ENCODE peak calls at places on chromosome 6, in eight cellular contexts. One of them, this sample, is unnamed.

GRCh38 chr6:124551711-124552233 is 410.5 kb upstream of the RNF217 start:
- DNase-seq in suprapubic skin: no peak
- DNase-seq in hepatocyte: no peak
- DNase-seq in CD4-positive, alpha-beta memory T cell: no peak
- DNase-seq in uterus: no peak
- DNase-seq in kidney epithelial cell: no peak
- DNase-seq in PC-3: no peak
- DNase-seq in lung: no peak
- DNase-seq in this sample: peak; percentile 35

GRCh38 chr6:16436550-16436949 is 198.2 kb downstream of the GMPR start:
- DNase-seq in suprapubic skin: no peak
- DNase-seq in hepatocyte: no peak
- DNase-seq in CD4-positive, alpha-beta memory T cell: peak; percentile 55
- DNase-seq in uterus: no peak
- DNase-seq in kidney epithelial cell: no peak
- DNase-seq in PC-3: no peak
- DNase-seq in lung: no peak
- DNase-seq in this sample: no peak

GRCh38 chr6:166314454-166314853 is 6.3 kb upstream of the PRR18 start:
- DNase-seq in suprapubic skin: no peak
- DNase-seq in hepatocyte: no peak
- DNase-seq in CD4-positive, alpha-beta memory T cell: no peak
- DNase-seq in uterus: no peak
- DNase-seq in kidney epithelial cell: no peak
- DNase-seq in PC-3: no peak
- DNase-seq in lung: no peak
- DNase-seq in this sample: no peak

GRCh38 chr6:14068133-14068532 is 49.4 kb upstream of the CD83 start:
- DNase-seq in suprapubic skin: no peak
- DNase-seq in hepatocyte: no peak
- DNase-seq in CD4-positive, alpha-beta memory T cell: no peak
- DNase-seq in uterus: no peak
- DNase-seq in kidney epithelial cell: no peak
- DNase-seq in PC-3: peak; percentile 96
- DNase-seq in lung: no peak
- DNase-seq in this sample: peak; percentile 97

GRCh38 chr6:148893481-148893880 is 146.7 kb downstream of the UST start:
- DNase-seq in suprapubic skin: no peak
- DNase-seq in hepatocyte: no peak
- DNase-seq in CD4-positive, alpha-beta memory T cell: no peak
- DNase-seq in uterus: no peak
- DNase-seq in kidney epithelial cell: no peak
- DNase-seq in PC-3: no peak
- DNase-seq in lung: no peak
- DNase-seq in this sample: no peak

GRCh38 chr6:35489995-35490791 is 6.7 kb downstream of the TEAD3 start:
- DNase-seq in suprapubic skin: no peak
- DNase-seq in hepatocyte: peak; percentile 82
- DNase-seq in CD4-positive, alpha-beta memory T cell: no peak
- DNase-seq in uterus: peak; percentile 96
- DNase-seq in kidney epithelial cell: no peak
- DNase-seq in PC-3: no peak
- DNase-seq in lung: no peak
- DNase-seq in this sample: peak; percentile 67

GRCh38 chr6:75528423-75528822 is 34.8 kb upstream of the FILIP1 start:
- DNase-seq in suprapubic skin: no peak
- DNase-seq in hepatocyte: no peak
- DNase-seq in CD4-positive, alpha-beta memory T cell: no peak
- DNase-seq in uterus: no peak
- DNase-seq in kidney epithelial cell: no peak
- DNase-seq in PC-3: no peak
- DNase-seq in lung: peak; percentile 48
- DNase-seq in this sample: peak; percentile 6

GRCh38 chr6:53042112-53042511 is 23.1 kb upstream of the FBXO9 start:
- DNase-seq in suprapubic skin: no peak
- DNase-seq in hepatocyte: no peak
- DNase-seq in CD4-positive, alpha-beta memory T cell: no peak
- DNase-seq in uterus: no peak
- DNase-seq in kidney epithelial cell: peak; percentile 63
- DNase-seq in PC-3: peak; percentile 97
- DNase-seq in lung: no peak
- DNase-seq in this sample: peak; percentile 95

GRCh38 chr6:16104624-16105023 is 24.3 kb upstream of the MYLIP start:
- DNase-seq in suprapubic skin: no peak
- DNase-seq in hepatocyte: no peak
- DNase-seq in CD4-positive, alpha-beta memory T cell: no peak
- DNase-seq in uterus: no peak
- DNase-seq in kidney epithelial cell: no peak
- DNase-seq in PC-3: no peak
- DNase-seq in lung: no peak
- DNase-seq in this sample: no peak

GRCh38 chr6:36546664-36546957 is 668 bp downstream of the STK38 start:
- DNase-seq in suprapubic skin: no peak
- DNase-seq in hepatocyte: no peak
- DNase-seq in CD4-positive, alpha-beta memory T cell: no peak
- DNase-seq in uterus: no peak
- DNase-seq in kidney epithelial cell: no peak
- DNase-seq in PC-3: no peak
- DNase-seq in lung: no peak
- DNase-seq in this sample: no peak

GRCh38 chr6:34324738-34325444 is 67.6 kb downstream of the NUDT3 start:
- DNase-seq in suprapubic skin: no peak
- DNase-seq in hepatocyte: peak; percentile 53
- DNase-seq in CD4-positive, alpha-beta memory T cell: no peak
- DNase-seq in uterus: peak; percentile 48
- DNase-seq in kidney epithelial cell: no peak
- DNase-seq in PC-3: no peak
- DNase-seq in lung: no peak
- DNase-seq in this sample: peak; percentile 51

GRCh38 chr6:25054469-25054868 is 118.7 kb upstream of the RIPOR2 start:
- DNase-seq in suprapubic skin: no peak
- DNase-seq in hepatocyte: no peak
- DNase-seq in CD4-positive, alpha-beta memory T cell: no peak
- DNase-seq in uterus: no peak
- DNase-seq in kidney epithelial cell: no peak
- DNase-seq in PC-3: peak; percentile 65
- DNase-seq in lung: no peak
- DNase-seq in this sample: peak; percentile 85

GRCh38 chr6:10146723-10147451 is 268.0 kb downstream of the TFAP2A start:
- DNase-seq in suprapubic skin: no peak
- DNase-seq in hepatocyte: peak; percentile 35
- DNase-seq in CD4-positive, alpha-beta memory T cell: peak; percentile 9
- DNase-seq in uterus: no peak
- DNase-seq in kidney epithelial cell: no peak
- DNase-seq in PC-3: peak; percentile 49
- DNase-seq in lung: no peak
- DNase-seq in this sample: peak; percentile 5

DNA sequence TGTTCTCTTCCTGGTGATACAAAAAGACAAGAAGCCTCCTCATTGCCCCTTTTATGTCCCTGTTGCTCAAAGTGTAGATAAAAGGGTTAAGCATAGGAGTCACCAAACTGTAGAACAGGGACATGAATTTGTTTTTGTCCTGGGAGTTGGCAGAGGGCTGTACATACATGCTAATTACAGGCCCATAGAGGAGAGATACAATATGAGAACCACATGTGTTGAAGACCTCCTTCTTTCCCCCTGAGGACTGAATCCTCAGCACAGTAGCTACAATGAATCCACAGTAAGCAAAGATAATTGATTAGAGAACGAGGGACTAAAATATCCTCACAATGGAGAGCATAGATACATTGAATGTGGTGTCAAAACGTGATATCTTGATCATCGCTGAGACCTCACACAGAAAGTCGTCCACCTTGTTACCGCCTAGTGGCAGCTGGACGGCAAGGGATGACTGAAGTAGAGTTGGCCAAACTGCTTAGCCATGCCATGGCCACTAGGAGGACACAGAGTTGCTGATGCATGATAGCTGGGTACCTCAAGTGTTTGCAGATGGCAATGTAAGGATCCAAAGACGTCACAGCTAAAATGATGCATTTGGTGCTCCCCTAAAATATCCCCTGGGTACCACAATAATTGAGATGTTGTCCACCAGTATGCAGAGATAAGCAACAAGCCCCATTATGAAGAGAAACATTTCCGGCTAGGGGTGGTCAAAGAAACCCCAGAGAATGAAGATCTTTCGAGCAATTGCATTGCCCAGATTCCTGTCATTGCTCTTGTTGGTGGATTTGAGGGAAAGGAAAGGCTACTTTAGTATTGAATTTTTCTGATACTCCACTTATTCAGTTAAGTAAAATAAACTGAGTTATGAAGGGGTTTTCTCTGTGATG is 15.0 kb downstream of the OR2B3 start:
- DNase-seq in suprapubic skin: no peak
- DNase-seq in hepatocyte: peak; percentile 59
- DNase-seq in CD4-positive, alpha-beta memory T cell: no peak
- DNase-seq in uterus: no peak
- DNase-seq in kidney epithelial cell: no peak
- DNase-seq in PC-3: peak; percentile 70
- DNase-seq in lung: no peak
- DNase-seq in this sample: no peak
- H3K27me3 ChIP-seq in suprapubic skin: no peaks in the 10 kb centered on the region
- H3K27me3 ChIP-seq in hepatocyte: no peaks in the 10 kb centered on the region
- H3K27me3 ChIP-seq in CD4-positive, alpha-beta memory T cell: peaks cover 9% of the 10 kb centered on the region
- H3K27me3 ChIP-seq in uterus: no peaks in the 10 kb centered on the region
- H3K27me3 ChIP-seq in kidney epithelial cell: no peaks in the 10 kb centered on the region
- H3K27me3 ChIP-seq in PC-3: peaks cover 23% of the 10 kb centered on the region
- H3K27me3 ChIP-seq in lung: no peaks in the 10 kb centered on the region
- H3K27me3 ChIP-seq in this sample: no peaks in the 10 kb centered on the region

GRCh38 chr6:149951626-149952025 is 9.8 kb downstream of the ULBP2 start:
- DNase-seq in suprapubic skin: no peak
- DNase-seq in hepatocyte: no peak
- DNase-seq in CD4-positive, alpha-beta memory T cell: no peak
- DNase-seq in uterus: no peak
- DNase-seq in kidney epithelial cell: no peak
- DNase-seq in PC-3: no peak
- DNase-seq in lung: no peak
- DNase-seq in this sample: no peak

GRCh38 chr6:149948616-149949015 is 6.8 kb downstream of the ULBP2 start:
- DNase-seq in suprapubic skin: no peak
- DNase-seq in hepatocyte: no peak
- DNase-seq in CD4-positive, alpha-beta memory T cell: no peak
- DNase-seq in uterus: no peak
- DNase-seq in kidney epithelial cell: no peak
- DNase-seq in PC-3: no peak
- DNase-seq in lung: no peak
- DNase-seq in this sample: no peak

GRCh38 chr6:149951096-149951495 is 9.3 kb downstream of the ULBP2 start:
- DNase-seq in suprapubic skin: no peak
- DNase-seq in hepatocyte: no peak
- DNase-seq in CD4-positive, alpha-beta memory T cell: no peak
- DNase-seq in uterus: no peak
- DNase-seq in kidney epithelial cell: no peak
- DNase-seq in PC-3: no peak
- DNase-seq in lung: no peak
- DNase-seq in this sample: no peak

GRCh38 chr6:149948011-149948410 is 6.2 kb downstream of the ULBP2 start:
- DNase-seq in suprapubic skin: no peak
- DNase-seq in hepatocyte: no peak
- DNase-seq in CD4-positive, alpha-beta memory T cell: no peak
- DNase-seq in uterus: no peak
- DNase-seq in kidney epithelial cell: no peak
- DNase-seq in PC-3: no peak
- DNase-seq in lung: no peak
- DNase-seq in this sample: no peak

GRCh38 chr6:149950423-149950822 is 8.6 kb downstream of the ULBP2 start:
- DNase-seq in suprapubic skin: no peak
- DNase-seq in hepatocyte: no peak
- DNase-seq in CD4-positive, alpha-beta memory T cell: no peak
- DNase-seq in uterus: no peak
- DNase-seq in kidney epithelial cell: no peak
- DNase-seq in PC-3: no peak
- DNase-seq in lung: no peak
- DNase-seq in this sample: no peak
- H3K27me3 ChIP-seq in suprapubic skin: peaks cover 72% of the 10 kb centered on the region
- H3K27me3 ChIP-seq in hepatocyte: peaks cover 61% of the 10 kb centered on the region
- H3K27me3 ChIP-seq in CD4-positive, alpha-beta memory T cell: peaks cover 24% of the 10 kb centered on the region
- H3K27me3 ChIP-seq in uterus: no peaks in the 10 kb centered on the region
- H3K27me3 ChIP-seq in kidney epithelial cell: peaks cover 38% of the 10 kb centered on the region
- H3K27me3 ChIP-seq in PC-3: no peaks in the 10 kb centered on the region
- H3K27me3 ChIP-seq in lung: no peaks in the 10 kb centered on the region
- H3K27me3 ChIP-seq in this sample: peaks cover 39% of the 10 kb centered on the region

DNA sequence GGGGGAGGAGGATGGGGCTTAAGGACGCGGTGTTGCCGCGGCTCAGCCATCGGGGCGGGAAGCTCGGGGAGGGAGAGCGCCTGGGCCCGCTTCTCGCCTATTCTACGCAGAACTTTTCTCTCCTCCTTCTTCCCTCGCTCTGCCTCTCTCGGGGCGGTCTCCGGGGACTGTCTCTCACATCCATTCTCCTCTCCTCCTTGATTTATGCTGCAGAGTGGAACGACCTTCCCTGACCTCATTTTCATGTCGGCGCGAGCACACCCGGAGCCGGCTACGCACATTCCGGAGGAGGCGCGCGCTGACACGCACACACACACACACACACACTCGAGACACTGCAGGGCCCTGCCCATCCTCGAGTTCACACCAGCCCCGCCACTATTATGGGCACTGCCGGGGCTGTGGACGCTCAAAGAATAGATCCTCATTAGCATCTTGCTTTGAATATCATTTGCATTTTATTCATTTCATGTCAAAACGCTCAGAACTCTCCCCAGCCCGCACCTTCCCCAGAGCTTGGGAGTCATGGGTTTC is 36.7 kb downstream of the NCR2 start:
- DNase-seq in suprapubic skin: no peak
- DNase-seq in hepatocyte: peak; percentile 35
- DNase-seq in CD4-positive, alpha-beta memory T cell: peak; percentile 18
- DNase-seq in uterus: peak; percentile 27
- DNase-seq in kidney epithelial cell: no peak
- DNase-seq in PC-3: no peak
- DNase-seq in lung: no peak
- DNase-seq in this sample: peak; percentile 21
- H3K27me3 ChIP-seq in suprapubic skin: peaks cover 90% of the 10 kb centered on the region
- H3K27me3 ChIP-seq in hepatocyte: peaks cover 72% of the 10 kb centered on the region
- H3K27me3 ChIP-seq in CD4-positive, alpha-beta memory T cell: peaks cover 49% of the 10 kb centered on the region
- H3K27me3 ChIP-seq in uterus: peaks cover 8% of the 10 kb centered on the region
- H3K27me3 ChIP-seq in kidney epithelial cell: peaks cover 83% of the 10 kb centered on the region
- H3K27me3 ChIP-seq in PC-3: peaks cover 55% of the 10 kb centered on the region
- H3K27me3 ChIP-seq in lung: peaks cover 8% of the 10 kb centered on the region
- H3K27me3 ChIP-seq in this sample: peaks cover 78% of the 10 kb centered on the region

DNA sequence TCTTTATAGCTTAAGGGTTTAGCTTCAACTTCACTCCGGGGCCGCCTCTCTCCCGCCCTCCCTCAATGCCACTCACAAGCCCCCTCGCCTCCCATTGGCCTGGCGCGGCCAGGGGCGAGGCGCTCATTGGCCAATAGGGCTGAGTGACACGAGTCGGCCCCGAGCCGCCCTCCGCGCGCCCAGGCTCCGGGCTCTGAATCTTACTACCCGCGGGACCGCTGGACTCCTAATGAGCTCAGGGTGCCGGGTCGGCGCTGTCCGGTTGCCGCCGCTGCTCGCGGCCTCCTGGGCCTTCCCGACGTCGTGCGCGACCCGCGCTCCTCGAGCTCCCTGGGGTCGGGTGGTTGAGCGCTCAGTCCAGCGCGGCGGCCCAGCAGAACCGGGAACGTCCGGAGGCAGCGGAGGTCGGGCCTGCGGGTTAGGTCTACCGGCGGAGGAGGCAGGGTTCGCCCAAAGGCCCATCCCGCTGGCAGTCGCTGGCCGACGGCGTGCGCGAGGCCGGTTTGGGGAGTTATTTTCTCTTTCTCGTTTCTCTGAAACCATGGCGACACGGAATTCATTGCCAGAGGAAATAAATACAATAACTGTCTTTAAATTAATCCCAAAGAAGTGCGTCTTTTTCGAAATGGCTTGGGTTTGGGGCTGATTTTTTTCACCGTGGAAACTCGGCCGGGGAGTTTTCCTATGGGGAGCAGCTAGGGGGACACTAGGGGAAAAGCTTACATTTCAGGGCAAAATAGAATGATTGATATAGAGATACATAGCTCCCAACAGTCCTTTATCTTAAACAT is at the start of gene SIM1:
- DNase-seq in suprapubic skin: peak; percentile 78
- DNase-seq in hepatocyte: peak; percentile 73
- DNase-seq in CD4-positive, alpha-beta memory T cell: no peak
- DNase-seq in uterus: no peak
- DNase-seq in kidney epithelial cell: peak; percentile 56
- DNase-seq in PC-3: no peak
- DNase-seq in lung: no peak
- DNase-seq in this sample: peak; percentile 40
- H3K27me3 ChIP-seq in suprapubic skin: peaks cover 100% of the 10 kb centered on the region
- H3K27me3 ChIP-seq in hepatocyte: peaks cover 100% of the 10 kb centered on the region
- H3K27me3 ChIP-seq in CD4-positive, alpha-beta memory T cell: peaks cover 79% of the 10 kb centered on the region
- H3K27me3 ChIP-seq in uterus: peaks cover 11% of the 10 kb centered on the region
- H3K27me3 ChIP-seq in kidney epithelial cell: peaks cover 54% of the 10 kb centered on the region
- H3K27me3 ChIP-seq in PC-3: no peaks in the 10 kb centered on the region
- H3K27me3 ChIP-seq in lung: no peaks in the 10 kb centered on the region
- H3K27me3 ChIP-seq in this sample: peaks cover 100% of the 10 kb centered on the region